ENCODE peak calls at places on chromosomes 1 and 21, in six cellular contexts. H, R, M, V, W and C are unnamed samples.

GRCh38 chr1:175830500-175830899 is 87.1 kb upstream of the TNR start:
- DNase-seq in M (no peak), R (no peak), V (no peak), W (no peak), H (no peak), C (no peak)

GRCh38 chr1:34002810-34003209 is 138.9 kb downstream of the HMGB4 start:
- DNase-seq in W (no peak), R (no peak), H (no peak), M (no peak), V (no peak), C (no peak)

GRCh38 chr1:197985340-197985739 is 68.2 kb downstream of the LHX9 start:
- DNase-seq in H (no peak), W (no peak), M (no peak), R (no peak), V (no peak), C (no peak)

GRCh38 chr1:231931846-231932454 is 305.4 kb downstream of the DISC1 start:
- DNase-seq in H (no peak), V (peak), R (no peak), W (peak), M (peak), C (no peak)

GRCh38 chr1:52920791-52921291 is 699 bp downstream of the ECHDC2 start:
- DNase-seq in H (no peak), W (no peak), M (peak), R (peak), V (no peak), C (peak)

GRCh38 chr1:54806931-54807611 is 5.9 kb upstream of the TTC22 start:
- DNase-seq in H (no peak), R (no peak), M (no peak), V (peak), W (no peak), C (no peak)

GRCh38 chr1:6991271-6991670 is 206.0 kb downstream of the CAMTA1 start:
- DNase-seq in H (no peak), R (no peak), V (peak), W (no peak), M (no peak), C (no peak)

GRCh38 chr1:216015116-216015515 is 408.1 kb downstream of the USH2A start:
- DNase-seq in M (no peak), H (no peak), R (no peak), V (no peak), W (no peak), C (no peak)

GRCh38 chr1:37513795-37514349 is 694 bp downstream of the MEAF6 start:
- DNase-seq in R (no peak), V (peak), M (peak), W (peak), H (peak), C (peak)

GRCh38 chr1:47424336-47424982 is 8.4 kb downstream of the FOXE3 start:
- DNase-seq in H (peak), M (no peak), W (peak), R (no peak), V (peak), C (no peak)

GRCh38 chr1:167717351-167717750 is 4.4 kb upstream of the MPZL1 start:
- DNase-seq in M (no peak), V (no peak), R (no peak), W (no peak), H (no peak), C (no peak)

GRCh38 chr1:180839547-180839946 is 73.2 kb upstream of the KIAA1614 start:
- DNase-seq in M (no peak), H (no peak), R (no peak), W (no peak), V (no peak), C (no peak)

GRCh38 chr1:40929145-40929544 is 50.4 kb upstream of the CTPS1 start:
- DNase-seq in R (no peak), M (no peak), W (no peak), V (peak), H (no peak), C (no peak)

GRCh38 chr1:64470670-64471217 is 815 bp downstream of the CACHD1 start:
- DNase-seq in H (peak), R (peak), V (peak), W (no peak), M (peak), C (peak)

GRCh38 chr21:33025471-33026298 is at the start of gene OLIG2:
- DNase-seq in H (peak), M (no peak), V (no peak), R (no peak), W (peak), C (no peak)
- H3K4me3 ChIP-seq in H (peak), M (peak), V (no peak), R (no peak), W (no peak), C (no peak)

GRCh38 chr1:201486158-201486557 is 17.2 kb upstream of the PHLDA3 start:
- DNase-seq in H (no peak), M (no peak), V (peak), W (peak), R (no peak), C (no peak)
- TF ChIP-seq CTCF in H (no peak), M (no peak), V (no peak), W (no peak), R (no peak), C (no peak)

DNA sequence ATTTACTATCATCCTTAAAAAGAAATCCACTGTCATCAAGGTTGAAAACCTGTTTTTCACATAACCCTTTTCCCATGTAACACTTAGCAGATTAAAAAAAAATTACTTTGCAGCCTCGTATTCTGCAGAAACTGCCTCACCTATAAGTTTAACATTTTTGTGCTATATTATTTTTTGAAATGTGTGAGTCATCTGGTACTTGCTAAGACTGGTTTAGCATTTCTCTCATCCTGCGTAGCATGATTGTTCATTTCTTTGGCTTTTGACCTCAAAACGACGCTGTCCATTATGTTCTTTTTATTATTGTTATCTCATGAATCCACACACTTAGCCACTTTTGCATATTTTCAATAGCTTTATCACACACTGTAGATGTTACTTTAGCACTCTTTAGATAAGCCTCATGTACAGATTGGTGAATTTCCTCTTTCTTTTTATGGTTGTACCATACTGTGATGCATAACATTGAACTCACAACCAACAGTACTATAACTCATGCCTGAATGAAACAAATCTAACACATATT is 1005.0 kb upstream of the NCAM2 start:
- DNase-seq in W (no peak), H (no peak), V (no peak), R (no peak), M (no peak), C (no peak)
- H3K4me3 ChIP-seq in W (no peak), H (no peak), V (no peak), R (no peak), M (no peak), C (no peak)

DNA sequence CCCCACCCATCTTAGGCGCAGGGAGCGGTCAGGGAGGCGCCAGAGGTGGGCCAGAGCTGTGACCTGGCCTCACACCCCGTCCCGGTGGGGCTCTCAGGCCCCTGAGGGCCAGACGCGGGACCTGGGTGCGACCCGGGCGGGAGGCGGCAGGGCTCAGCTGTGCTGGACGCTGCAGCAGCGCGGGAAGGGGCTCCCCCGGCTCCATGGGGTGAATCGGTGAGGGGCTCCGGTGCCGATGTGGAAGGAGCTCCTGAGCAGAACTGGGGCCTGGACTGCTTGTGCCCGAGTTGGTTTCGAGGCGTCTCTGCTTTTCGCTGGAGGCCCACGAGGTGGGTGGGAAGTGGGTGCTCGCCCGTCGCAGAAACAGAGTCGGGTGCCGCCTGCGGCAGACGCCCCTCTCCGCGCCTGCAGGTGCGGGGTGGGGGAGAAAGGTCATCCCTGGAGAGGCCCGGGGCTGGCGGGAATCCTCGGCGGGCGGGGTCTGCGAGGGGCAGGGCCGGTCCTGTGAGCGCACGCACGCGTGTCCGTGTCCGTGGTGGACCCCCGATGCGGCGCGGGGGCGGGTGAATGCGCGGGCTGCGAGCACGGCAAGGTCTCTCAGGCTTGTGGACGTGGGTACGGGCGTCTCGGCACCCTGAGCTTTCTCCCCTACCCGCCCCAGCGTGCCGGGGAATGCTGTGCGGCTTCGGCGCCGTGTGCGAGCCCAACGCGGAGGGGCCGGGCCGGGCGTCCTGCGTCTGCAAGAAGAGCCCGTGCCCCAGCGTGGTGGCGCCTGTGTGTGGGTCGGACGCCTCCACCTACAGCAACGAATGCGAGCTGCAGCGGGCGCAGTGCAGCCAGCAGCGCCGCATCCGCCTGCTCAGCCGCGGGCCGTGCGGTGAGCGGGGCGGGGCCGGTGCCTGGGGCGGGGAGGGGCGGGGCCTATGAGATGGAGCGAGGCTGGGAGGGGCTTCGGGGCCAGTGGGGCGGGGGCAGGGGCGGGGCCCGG is 20.4 kb downstream of the AGRN start:
- DNase-seq in M (peak), H (peak), R (peak), W (peak), V (peak), C (peak)
- TF ChIP-seq CTCF in M (no peak), H (peak), R (no peak), W (peak), V (no peak), C (no peak)

DNA sequence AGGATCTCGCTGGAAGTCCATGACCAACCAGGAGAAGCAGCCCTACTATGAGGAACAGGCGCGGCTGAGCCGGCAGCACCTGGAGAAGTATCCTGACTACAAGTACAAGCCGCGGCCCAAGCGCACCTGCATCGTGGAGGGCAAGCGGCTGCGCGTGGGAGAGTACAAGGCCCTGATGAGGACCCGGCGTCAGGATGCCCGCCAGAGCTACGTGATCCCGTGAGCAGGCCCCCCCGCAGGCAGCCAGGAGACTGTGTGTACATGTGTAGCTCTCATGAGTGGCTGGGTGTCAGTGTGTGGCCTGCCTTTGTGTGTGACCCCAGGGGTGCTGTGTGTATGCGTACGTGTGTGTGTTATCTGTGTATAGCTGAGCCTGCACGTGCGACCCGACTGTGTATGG is 27.2 kb downstream of the ETNK2 start:
- DNase-seq in V (no peak), M (no peak), H (no peak), W (no peak), R (no peak), C (no peak)
- H3K4me3 ChIP-seq in V (no peak), M (no peak), H (no peak), W (no peak), R (no peak), C (no peak)

DNA sequence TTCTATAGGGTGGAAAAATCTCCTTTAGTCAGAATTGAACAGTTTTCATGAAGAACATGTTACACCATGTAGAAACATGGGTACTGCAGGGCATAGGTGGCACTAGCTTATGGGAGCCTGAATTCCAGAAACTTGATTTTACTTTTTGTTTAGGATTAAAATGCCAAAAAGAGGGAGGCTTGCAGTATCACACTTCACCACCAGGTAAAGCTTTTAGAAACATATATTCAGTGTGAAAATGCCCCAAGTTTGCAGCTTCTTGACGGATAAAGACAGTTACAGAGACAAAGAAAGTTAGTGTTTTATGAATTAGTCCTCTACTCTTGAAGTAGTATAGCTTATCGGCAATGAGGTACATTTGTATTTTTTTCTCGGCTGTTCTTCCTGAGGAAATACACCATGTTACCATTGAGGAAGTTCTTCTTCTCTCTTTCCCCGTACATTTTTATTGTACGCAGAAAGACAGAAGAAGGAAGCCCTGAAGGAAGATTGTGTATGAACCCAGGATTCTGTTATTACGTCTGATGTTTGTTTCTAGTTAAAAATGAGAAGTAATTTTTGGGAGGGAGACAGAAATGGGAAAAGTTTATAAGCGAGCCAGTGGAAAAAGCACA is 66.1 kb downstream of the PBX1 start:
- DNase-seq in M (no peak), R (no peak), W (no peak), H (no peak), V (peak), C (no peak)
- TF ChIP-seq CTCF in M (no peak), R (no peak), W (no peak), H (peak), V (peak), C (no peak)